ENCODE peak calls at places on chromosome X, in ten cellular contexts. G is A549, Q is stomach, W is HepG2, J is tibial nerve, N is SK-N-SH, T is transverse colon, O is upper lobe of left lung, M is ovary, U is K562. F is an unnamed sample.

GRCh38 chrX:78527263-78527662 is 131.9 kb downstream of the RTL3 start:
- DNase-seq in W (no peak), O (no peak), N (no peak), Q (no peak), T (no peak), G (no peak), J (no peak), U (no peak), M (no peak), F (no peak)

GRCh38 chrX:134460005-134460860 is at the start of gene HPRT1:
- DNase-seq in W (peak; percentile 35), J (peak; percentile 54), U (peak; percentile 86), N (peak; percentile 83), T (peak; percentile 87), G (peak; percentile 42), M (peak; percentile 79), Q (peak; percentile 87), O (peak; percentile 95), F (peak; percentile 92)

GRCh38 chrX:115902995-115903394 is 267.5 kb upstream of the AGTR2 start:
- DNase-seq in Q (no peak), O (no peak), U (no peak), N (no peak), W (no peak), T (no peak), M (no peak), J (no peak), G (no peak), F (no peak)

GRCh38 chrX:82218361-82218760 is 1016.5 kb downstream of the SH3BGRL start:
- DNase-seq in Q (no peak), U (peak; percentile 13), T (no peak), M (no peak), N (peak; percentile 8), J (no peak), W (peak; percentile 0), G (no peak), O (no peak), F (no peak)

GRCh38 chrX:119729408-119730201 is 28.8 kb upstream of the SOWAHD start:
- DNase-seq in J (peak; percentile 14), M (peak; percentile 48), U (peak; percentile 69), W (peak; percentile 55), Q (peak; percentile 57), G (peak; percentile 46), N (peak; percentile 66), T (peak; percentile 64), O (no peak), F (no peak)

GRCh38 chrX:143669395-143669794 is 33.5 kb upstream of the SLITRK4 start:
- DNase-seq in Q (no peak), M (no peak), N (no peak), G (no peak), O (no peak), U (no peak), T (no peak), J (no peak), W (no peak), F (no peak)

GRCh38 chrX:13898084-13898483 is 81.2 kb upstream of the GPM6B start:
- DNase-seq in Q (no peak), O (no peak), T (no peak), N (peak; percentile 11), U (peak; percentile 29), W (no peak), M (no peak), J (peak; percentile 14), G (no peak), F (no peak)

GRCh38 chrX:13891367-13892146 is 74.7 kb upstream of the GPM6B start:
- DNase-seq in O (no peak), Q (no peak), N (no peak), T (no peak), W (no peak), J (no peak), M (no peak), G (no peak), U (no peak), F (no peak)

GRCh38 chrX:17743913-17744312 is 6.6 kb downstream of the SCML1 start:
- DNase-seq in M (no peak), G (no peak), N (no peak), J (no peak), U (no peak), O (no peak), T (no peak), Q (no peak), W (no peak), F (no peak)

GRCh38 chrX:94204524-94204923 is 530.5 kb downstream of the FAM133A start:
- DNase-seq in O (no peak), U (no peak), T (no peak), W (no peak), N (peak; percentile 0), Q (no peak), G (no peak), M (no peak), J (no peak), F (no peak)

GRCh38 chrX:135698924-135699323 is 14.5 kb upstream of the CT45A1 start:
- DNase-seq in O (no peak), G (no peak), J (no peak), N (no peak), Q (no peak), U (no peak), W (no peak), M (no peak), T (no peak), F (no peak)

GRCh38 chrX:13265549-13266132 is 54.2 kb downstream of the ATXN3L start:
- DNase-seq in M (no peak), W (no peak), G (no peak), T (no peak), O (no peak), Q (no peak), N (no peak), U (no peak), J (no peak), F (no peak)

GRCh38 chrX:137771537-137771936 is 205.6 kb downstream of the ZIC3 start:
- DNase-seq in O (no peak), G (no peak), M (no peak), N (no peak), W (no peak), T (no peak), J (no peak), U (no peak), Q (no peak), F (no peak)

GRCh38 chrX:116490091-116490490 is 27.3 kb upstream of the CT83 start:
- DNase-seq in T (no peak), J (no peak), G (no peak), O (no peak), M (no peak), Q (no peak), N (peak; percentile 1), W (no peak), U (no peak), F (no peak)

DNA sequence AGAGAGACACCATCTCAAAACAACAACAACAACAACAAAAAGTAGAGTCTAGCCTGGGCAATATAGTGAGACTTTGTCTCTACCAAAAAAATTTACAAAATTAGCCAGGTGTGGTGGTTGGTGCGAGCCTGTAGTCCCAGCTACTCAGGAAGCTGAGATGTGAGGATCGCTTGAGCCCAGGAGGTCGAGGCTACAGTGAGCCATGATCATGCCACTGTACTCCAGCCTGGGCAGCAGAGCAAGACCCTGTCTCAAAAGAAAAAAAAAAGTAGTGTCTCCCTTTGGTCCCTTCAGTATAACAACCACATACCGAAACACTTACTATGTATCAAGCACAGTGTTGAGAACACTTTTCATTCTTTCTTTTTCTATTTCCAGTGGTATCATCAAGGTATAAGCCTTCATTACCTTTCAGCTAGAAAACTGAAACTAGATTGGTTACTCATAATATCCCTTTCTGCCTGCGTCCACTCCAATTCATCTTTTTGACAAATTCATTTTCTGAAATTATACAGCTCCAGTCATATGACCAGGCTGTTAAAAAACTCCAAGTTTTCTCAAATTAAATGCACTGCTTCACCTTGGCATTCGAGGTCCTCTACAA is 54.1 kb downstream of the RPS6KA3 start:
- DNase-seq in U (no peak), J (no peak), N (no peak), T (no peak), W (no peak), G (no peak), Q (no peak), O (no peak), M (no peak), F (no peak)
- TF ChIP-seq EP300 in U (no peak), J (no peak), N (no peak), T (no peak), W (no peak), G (no peak), Q (no peak), O (no peak), M (no peak), F (no peak)

GRCh38 chrX:44343412-44343942 is at the start of gene EFHC2:
- DNase-seq in J (peak; percentile 13), U (peak; percentile 64), T (peak; percentile 28), N (peak; percentile 60), M (peak; percentile 63), Q (peak; percentile 34), W (no peak), O (peak; percentile 89), G (peak; percentile 19), F (no peak)
- TF ChIP-seq EP300 in J (no peak), U (no peak), T (no peak), N (no peak), M (no peak), Q (no peak), W (no peak), O (no peak), G (no peak), F (no peak)

GRCh38 chrX:45747905-45748304 is 547.2 kb upstream of the DIPK2B start:
- DNase-seq in M (no peak), Q (no peak), N (no peak), J (no peak), T (no peak), G (no peak), U (no peak), W (no peak), O (no peak), F (no peak)

GRCh38 chrX:45751156-45751555 is 550.5 kb upstream of the DIPK2B start:
- DNase-seq in J (no peak), W (no peak), O (no peak), M (no peak), Q (no peak), T (no peak), U (no peak), G (no peak), N (no peak), F (no peak)

GRCh38 chrX:45749375-45749774 is 548.7 kb upstream of the DIPK2B start:
- DNase-seq in U (no peak), M (no peak), Q (no peak), T (no peak), O (no peak), N (no peak), J (no peak), W (no peak), G (no peak), F (no peak)

GRCh38 chrX:45748443-45748842 is 547.8 kb upstream of the DIPK2B start:
- DNase-seq in G (no peak), J (no peak), O (no peak), W (no peak), U (no peak), T (no peak), Q (no peak), N (no peak), M (no peak), F (no peak)

GRCh38 chrX:45750639-45751038 is 550.0 kb upstream of the DIPK2B start:
- DNase-seq in G (no peak), M (no peak), N (no peak), T (no peak), W (no peak), U (no peak), Q (peak; percentile 35), J (no peak), O (no peak), F (no peak)
- TF ChIP-seq EP300 in G (no peak), M (no peak), N (no peak), T (no peak), W (no peak), U (no peak), Q (no peak), J (no peak), O (no peak), F (no peak)

GRCh38 chrX:65601126-65601525 is 66.3 kb upstream of the MSN start:
- DNase-seq in M (no peak), O (no peak), T (no peak), W (no peak), J (no peak), G (no peak), N (no peak), U (no peak), Q (no peak), F (no peak)
- TF ChIP-seq EP300 in M (no peak), O (no peak), T (no peak), W (no peak), J (no peak), G (no peak), N (no peak), U (no peak), Q (no peak), F (no peak)

F was measured in esophagus muscularis mucosa.